ENCODE peak calls at places on chromosomes 11 and 22, in four cellular contexts. D is IMR-90, Z is K562, F is HCT116. C is an unnamed sample.
A peak's percentile ranks its signal among the peaks of the same experiment; 100 is the strongest.

GRCh38 chr11:61897387-61898246 is 6.3 kb upstream of the FADS3 start:
- DNase-seq in D (peak; percentile 53), Z (peak; percentile 84), F (no peak), C (peak; percentile 73)

GRCh38 chr11:64321533-64321932 is 3.6 kb downstream of the PRDX5 start:
- DNase-seq in D (peak; percentile 38), Z (no peak), F (no peak), C (no peak)

GRCh38 chr11:70788247-70789022 is 390.1 kb downstream of the CTTN start:
- DNase-seq in D (peak; percentile 89), Z (peak; percentile 34), F (peak; percentile 68), C (no peak)

GRCh38 chr11:42849362-42849761 is 462.4 kb upstream of the API5 start:
- DNase-seq in D (no peak), Z (no peak), F (no peak), C (no peak)

GRCh38 chr11:102347526-102348331 is 715 bp downstream of the BIRC2 start:
- DNase-seq in D (peak; percentile 29), Z (peak; percentile 52), F (no peak), C (peak; percentile 73)

GRCh38 chr11:73189315-73189714 is 28.8 kb upstream of the P2RY2 start:
- DNase-seq in D (no peak), Z (no peak), F (no peak), C (no peak)

GRCh38 chr11:113477321-113477720 is 2.1 kb upstream of the DRD2 start:
- DNase-seq in D (no peak), Z (peak; percentile 7), F (no peak), C (no peak)

GRCh38 chr11:87116185-87116584 is 78.5 kb downstream of the TMEM135 start:
- DNase-seq in D (no peak), Z (no peak), F (no peak), C (no peak)

GRCh38 chr11:124801014-124801413 is 808 bp upstream of the MSANTD2 start:
- DNase-seq in D (peak; percentile 39), Z (no peak), F (no peak), C (no peak)

GRCh38 chr11:34749666-34750659 is 129.1 kb downstream of the EHF start:
- DNase-seq in D (peak; percentile 68), Z (no peak), F (no peak), C (no peak)

GRCh38 chr11:128598755-128599154 is 11.4 kb upstream of the ETS1 start:
- DNase-seq in D (peak; percentile 39), Z (no peak), F (no peak), C (no peak)

GRCh38 chr11:35174666-35175065 is 35.7 kb downstream of the CD44 start:
- DNase-seq in D (peak; percentile 90), Z (no peak), F (no peak), C (no peak)

GRCh38 chr11:44007746-44008501 is 39.9 kb upstream of the ACCSL start:
- DNase-seq in D (no peak), Z (no peak), F (no peak), C (no peak)

GRCh38 chr22:43092085-43092484 is 2.9 kb upstream of the TTLL1 start:
- DNase-seq in D (peak; percentile 8), Z (no peak), F (no peak), C (no peak)

GRCh38 chr11:74453373-74453975 is 13.9 kb downstream of the KCNE3 start:
- DNase-seq in D (peak; percentile 63), Z (peak; percentile 82), F (peak; percentile 65), C (peak; percentile 87)

GRCh38 chr11:107929611-107930200 is 1.5 kb downstream of the RAB39A start:
- DNase-seq in D (no peak), Z (no peak), F (no peak), C (no peak)

GRCh38 chr11:45805305-45806071 is 539 bp downstream of the SLC35C1 start:
- DNase-seq in D (peak; percentile 78), Z (peak; percentile 58), F (no peak), C (peak; percentile 35)

GRCh38 chr22:26409705-26410376 is 19.2 kb upstream of the ASPHD2 start:
- DNase-seq in D (no peak), Z (no peak), F (no peak), C (no peak)

GRCh38 chr11:6824461-6824860 is 21.0 kb upstream of the OR10A5 start:
- DNase-seq in D (no peak), Z (no peak), F (no peak), C (no peak)

GRCh38 chr22:42685941-42686666 is 34.6 kb downstream of the A4GALT start:
- DNase-seq in D (no peak), Z (no peak), F (no peak), C (no peak)

GRCh38 chr11:129950319-129951034 is 52.2 kb downstream of the PRDM10 start:
- DNase-seq in D (peak; percentile 65), Z (peak; percentile 59), F (no peak), C (peak; percentile 72)

GRCh38 chr11:47527186-47527585 is 25.7 kb downstream of the CELF1 start:
- DNase-seq in D (no peak), Z (no peak), F (no peak), C (no peak)

DNA sequence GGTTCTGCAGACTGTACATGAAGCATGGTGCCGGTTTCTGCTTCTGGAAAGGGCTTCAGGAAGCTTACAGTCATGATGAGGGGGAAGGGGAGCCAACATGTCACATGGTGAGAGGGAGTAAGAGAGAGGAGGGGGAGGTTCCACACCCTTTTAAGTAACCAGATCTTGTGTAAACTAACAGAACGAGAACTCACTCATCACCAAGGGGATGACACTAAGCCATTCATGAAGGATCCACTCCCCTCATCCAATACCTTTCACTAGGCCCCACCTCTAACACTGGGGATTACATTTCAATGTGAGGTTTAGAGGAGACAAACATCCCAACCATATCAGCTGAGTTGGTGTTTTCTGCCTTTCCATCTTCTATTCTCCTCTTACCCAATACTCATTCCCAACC is 83.5 kb downstream of the BDNF start:
- DNase-seq in D (no peak), Z (no peak), F (no peak), C (no peak)
- TF ChIP-seq POLR2A in D (no peak), Z (no peak), F (no peak), C (no peak)

DNA sequence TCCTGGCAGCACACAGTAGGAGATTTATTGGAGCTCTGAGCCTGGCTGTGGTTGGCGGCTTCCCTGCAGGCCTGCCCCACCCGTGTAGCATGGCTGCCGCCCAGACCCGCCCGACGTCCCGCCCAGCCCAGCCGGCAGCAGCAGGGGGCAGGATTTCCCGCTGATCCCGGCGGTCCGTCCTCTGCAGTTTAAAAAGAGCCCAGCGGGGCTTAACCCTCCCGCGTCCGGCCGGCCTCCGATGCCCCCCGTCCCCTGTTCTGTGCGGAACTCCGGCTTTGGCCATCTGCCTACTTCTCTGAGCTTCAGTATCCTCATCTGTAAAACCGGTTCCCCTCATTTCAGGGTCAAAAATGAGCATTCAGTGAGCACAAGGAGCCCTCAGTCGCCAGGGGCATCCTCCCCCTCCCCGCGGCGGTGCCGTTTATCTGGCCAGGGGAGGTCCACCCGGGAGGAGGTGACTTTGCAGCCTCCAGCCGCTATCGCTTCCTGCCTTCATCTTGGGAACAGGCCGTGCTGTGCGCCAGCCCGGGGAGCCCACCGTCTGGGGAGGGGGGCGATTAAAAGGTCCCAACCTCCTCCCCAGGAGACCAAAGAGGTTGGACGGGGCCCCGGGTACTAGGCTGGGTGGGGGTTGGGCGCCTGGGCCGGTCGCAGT is at the start of gene GAS2L1:
- DNase-seq in D (peak; percentile 73), Z (peak; percentile 86), F (peak; percentile 51), C (peak; percentile 89)
- TF ChIP-seq POLR2A in D (peak; percentile 11), Z (peak; percentile 67), F (no peak), C (peak; percentile 53)

GRCh38 chr11:8688414-8689362 is 6.1 kb downstream of the RPL27A start:
- DNase-seq in D (peak; percentile 96), Z (peak; percentile 98), F (peak; percentile 97), C (peak; percentile 96)
- TF ChIP-seq POLR2A in D (peak; percentile 80), Z (peak; percentile 92), F (peak; percentile 90), C (peak; percentile 91)

GRCh38 chr11:123653405-123653996 is 923 bp downstream of the SCN3B start:
- DNase-seq in D (no peak), Z (no peak), F (no peak), C (no peak)

GRCh38 chr11:123650901-123651300 is 3.5 kb downstream of the SCN3B start:
- DNase-seq in D (no peak), Z (no peak), F (no peak), C (no peak)

GRCh38 chr11:123659311-123659710 is 4.9 kb upstream of the SCN3B start:
- DNase-seq in D (no peak), Z (no peak), F (no peak), C (no peak)

GRCh38 chr11:123653997-123654565 is 343 bp downstream of the SCN3B start:
- DNase-seq in D (peak; percentile 34), Z (peak; percentile 36), F (no peak), C (peak; percentile 20)

GRCh38 chr11:123654566-123655081 is at the start of gene SCN3B:
- DNase-seq in D (peak; percentile 61), Z (peak; percentile 75), F (no peak), C (peak; percentile 46)
- TF ChIP-seq POLR2A in D (no peak), Z (no peak), F (no peak), C (no peak)

C was measured in erythroblast.